ENCODE peak calls at places on chromosomes 2 and 18, in eight cellular contexts. One of them, this sample, is unnamed.
A peak's percentile ranks its signal among the peaks of the same experiment; 100 is the strongest.

GRCh38 chr2:235660484-235661081 is 166.7 kb downstream of the AGAP1 start:
- DNase-seq in fibroblast of lung: no peak
- DNase-seq in kidney: no peak
- DNase-seq in astrocyte of the cerebellum: no peak
- DNase-seq in astrocyte: no peak
- DNase-seq in AG10803: no peak
- DNase-seq in dorsolateral prefrontal cortex: no peak
- DNase-seq in AG09309: no peak
- DNase-seq in this sample: no peak

GRCh38 chr18:9665311-9665710 is 42.8 kb upstream of the RAB31 start:
- DNase-seq in fibroblast of lung: peak; percentile 54
- DNase-seq in kidney: no peak
- DNase-seq in astrocyte of the cerebellum: peak; percentile 49
- DNase-seq in astrocyte: peak; percentile 39
- DNase-seq in AG10803: no peak
- DNase-seq in dorsolateral prefrontal cortex: no peak
- DNase-seq in AG09309: no peak
- DNase-seq in this sample: no peak

GRCh38 chr2:138433995-138434991 is 67.3 kb upstream of the SPOPL start:
- DNase-seq in fibroblast of lung: no peak
- DNase-seq in kidney: no peak
- DNase-seq in astrocyte of the cerebellum: no peak
- DNase-seq in astrocyte: no peak
- DNase-seq in AG10803: no peak
- DNase-seq in dorsolateral prefrontal cortex: no peak
- DNase-seq in AG09309: no peak
- DNase-seq in this sample: no peak

GRCh38 chr2:8684421-8684884 is 2.6 kb downstream of the ID2 start:
- DNase-seq in fibroblast of lung: peak; percentile 54
- DNase-seq in kidney: no peak
- DNase-seq in astrocyte of the cerebellum: no peak
- DNase-seq in astrocyte: peak; percentile 37
- DNase-seq in AG10803: peak; percentile 30
- DNase-seq in dorsolateral prefrontal cortex: no peak
- DNase-seq in AG09309: no peak
- DNase-seq in this sample: no peak

GRCh38 chr18:10020176-10020575 is 106.4 kb downstream of the VAPA start:
- DNase-seq in fibroblast of lung: peak; percentile 19
- DNase-seq in kidney: no peak
- DNase-seq in astrocyte of the cerebellum: no peak
- DNase-seq in astrocyte: no peak
- DNase-seq in AG10803: peak; percentile 23
- DNase-seq in dorsolateral prefrontal cortex: no peak
- DNase-seq in AG09309: no peak
- DNase-seq in this sample: no peak

GRCh38 chr2:241225545-241225944 is 37.1 kb downstream of the ANO7 start:
- DNase-seq in fibroblast of lung: no peak
- DNase-seq in kidney: peak; percentile 41
- DNase-seq in astrocyte of the cerebellum: no peak
- DNase-seq in astrocyte: no peak
- DNase-seq in AG10803: no peak
- DNase-seq in dorsolateral prefrontal cortex: no peak
- DNase-seq in AG09309: no peak
- DNase-seq in this sample: no peak

GRCh38 chr18:5890261-5890605 is 5.1 kb downstream of the TMEM200C start:
- DNase-seq in fibroblast of lung: peak; percentile 17
- DNase-seq in kidney: peak; percentile 72
- DNase-seq in astrocyte of the cerebellum: no peak
- DNase-seq in astrocyte: peak; percentile 12
- DNase-seq in AG10803: no peak
- DNase-seq in dorsolateral prefrontal cortex: peak; percentile 45
- DNase-seq in AG09309: no peak
- DNase-seq in this sample: no peak

GRCh38 chr2:99602475-99602874 is 112.7 kb upstream of the REV1 start:
- DNase-seq in fibroblast of lung: peak; percentile 90
- DNase-seq in kidney: no peak
- DNase-seq in astrocyte of the cerebellum: peak; percentile 81
- DNase-seq in astrocyte: peak; percentile 84
- DNase-seq in AG10803: peak; percentile 76
- DNase-seq in dorsolateral prefrontal cortex: no peak
- DNase-seq in AG09309: no peak
- DNase-seq in this sample: peak; percentile 37

GRCh38 chr18:13464432-13465125 is 246.0 kb downstream of the LDLRAD4 start:
- DNase-seq in fibroblast of lung: peak; percentile 47
- DNase-seq in kidney: no peak
- DNase-seq in astrocyte of the cerebellum: no peak
- DNase-seq in astrocyte: peak; percentile 16
- DNase-seq in AG10803: no peak
- DNase-seq in dorsolateral prefrontal cortex: no peak
- DNase-seq in AG09309: no peak
- DNase-seq in this sample: no peak

GRCh38 chr18:53819671-53820070 is 404.8 kb downstream of the MBD2 start:
- DNase-seq in fibroblast of lung: no peak
- DNase-seq in kidney: no peak
- DNase-seq in astrocyte of the cerebellum: no peak
- DNase-seq in astrocyte: no peak
- DNase-seq in AG10803: no peak
- DNase-seq in dorsolateral prefrontal cortex: no peak
- DNase-seq in AG09309: no peak
- DNase-seq in this sample: no peak

GRCh38 chr18:54162431-54162830 is 62.0 kb downstream of the MBD2 start:
- DNase-seq in fibroblast of lung: peak; percentile 94
- DNase-seq in kidney: no peak
- DNase-seq in astrocyte of the cerebellum: peak; percentile 59
- DNase-seq in astrocyte: peak; percentile 91
- DNase-seq in AG10803: peak; percentile 87
- DNase-seq in dorsolateral prefrontal cortex: no peak
- DNase-seq in AG09309: peak; percentile 52
- DNase-seq in this sample: peak; percentile 74

GRCh38 chr2:124258481-124258880 is 233.4 kb downstream of the CNTNAP5 start:
- DNase-seq in fibroblast of lung: peak; percentile 47
- DNase-seq in kidney: no peak
- DNase-seq in astrocyte of the cerebellum: no peak
- DNase-seq in astrocyte: peak; percentile 27
- DNase-seq in AG10803: peak; percentile 11
- DNase-seq in dorsolateral prefrontal cortex: no peak
- DNase-seq in AG09309: no peak
- DNase-seq in this sample: no peak

GRCh38 chr2:202705446-202706020 is 70.8 kb downstream of the FAM117B start:
- DNase-seq in fibroblast of lung: no peak
- DNase-seq in kidney: no peak
- DNase-seq in astrocyte of the cerebellum: no peak
- DNase-seq in astrocyte: no peak
- DNase-seq in AG10803: no peak
- DNase-seq in dorsolateral prefrontal cortex: no peak
- DNase-seq in AG09309: no peak
- DNase-seq in this sample: no peak

GRCh38 chr18:33826151-33826550 is 248.1 kb downstream of the ASXL3 start:
- DNase-seq in fibroblast of lung: no peak
- DNase-seq in kidney: no peak
- DNase-seq in astrocyte of the cerebellum: no peak
- DNase-seq in astrocyte: no peak
- DNase-seq in AG10803: no peak
- DNase-seq in dorsolateral prefrontal cortex: no peak
- DNase-seq in AG09309: no peak
- DNase-seq in this sample: no peak

GRCh38 chr2:231721641-231722310 is 13.5 kb downstream of the PTMA start:
- DNase-seq in fibroblast of lung: no peak
- DNase-seq in kidney: no peak
- DNase-seq in astrocyte of the cerebellum: no peak
- DNase-seq in astrocyte: no peak
- DNase-seq in AG10803: no peak
- DNase-seq in dorsolateral prefrontal cortex: no peak
- DNase-seq in AG09309: no peak
- DNase-seq in this sample: no peak

GRCh38 chr2:231720292-231720691 is 12.0 kb downstream of the PTMA start:
- DNase-seq in fibroblast of lung: no peak
- DNase-seq in kidney: peak; percentile 7
- DNase-seq in astrocyte of the cerebellum: no peak
- DNase-seq in astrocyte: no peak
- DNase-seq in AG10803: no peak
- DNase-seq in dorsolateral prefrontal cortex: no peak
- DNase-seq in AG09309: no peak
- DNase-seq in this sample: no peak

GRCh38 chr2:231722721-231723307 is 14.5 kb downstream of the PTMA start:
- DNase-seq in fibroblast of lung: no peak
- DNase-seq in kidney: no peak
- DNase-seq in astrocyte of the cerebellum: no peak
- DNase-seq in astrocyte: no peak
- DNase-seq in AG10803: no peak
- DNase-seq in dorsolateral prefrontal cortex: no peak
- DNase-seq in AG09309: no peak
- DNase-seq in this sample: no peak

GRCh38 chr2:231718799-231719198 is 10.5 kb downstream of the PTMA start:
- DNase-seq in fibroblast of lung: no peak
- DNase-seq in kidney: no peak
- DNase-seq in astrocyte of the cerebellum: no peak
- DNase-seq in astrocyte: no peak
- DNase-seq in AG10803: no peak
- DNase-seq in dorsolateral prefrontal cortex: no peak
- DNase-seq in AG09309: no peak
- DNase-seq in this sample: no peak

DNA sequence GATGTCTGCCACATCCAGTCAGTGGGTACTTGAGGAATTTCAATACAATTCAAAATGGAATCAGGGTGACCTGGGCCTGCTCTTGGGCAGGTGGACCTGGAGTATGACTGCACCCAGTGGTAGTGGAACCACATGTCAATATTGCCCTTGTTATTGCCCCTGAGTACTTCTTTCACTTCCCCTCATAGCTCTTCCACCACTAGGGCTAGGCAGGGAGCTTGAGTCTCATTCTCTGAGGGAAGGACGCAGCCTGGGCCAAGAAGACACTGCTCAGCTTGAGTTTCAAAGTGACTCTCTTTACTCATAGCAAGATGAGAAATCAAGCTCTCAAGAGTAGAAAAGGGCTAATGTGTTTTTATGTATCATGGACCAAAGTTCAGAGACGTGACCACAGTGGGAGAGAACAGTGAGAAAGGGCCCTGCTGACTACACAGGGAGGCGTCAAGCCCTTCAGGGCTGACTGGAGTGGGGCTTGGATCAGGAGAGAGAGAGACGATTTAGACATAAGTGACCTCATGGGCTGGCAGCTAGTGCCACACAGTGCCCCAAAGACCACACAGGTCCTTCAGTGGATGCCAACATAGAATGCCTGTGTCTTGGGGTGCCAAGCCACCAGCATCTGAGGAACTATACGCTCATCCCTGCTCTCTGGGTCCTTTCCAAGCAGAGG is 12.8 kb downstream of the PTMA start:
- DNase-seq in fibroblast of lung: no peak
- DNase-seq in kidney: no peak
- DNase-seq in astrocyte of the cerebellum: no peak
- DNase-seq in astrocyte: no peak
- DNase-seq in AG10803: no peak
- DNase-seq in dorsolateral prefrontal cortex: no peak
- DNase-seq in AG09309: no peak
- DNase-seq in this sample: no peak
- TF ChIP-seq CTCF in fibroblast of lung: no peak
- TF ChIP-seq CTCF in kidney: no peak
- TF ChIP-seq CTCF in astrocyte of the cerebellum: no peak
- TF ChIP-seq CTCF in astrocyte: no peak
- TF ChIP-seq CTCF in AG10803: no peak
- TF ChIP-seq CTCF in dorsolateral prefrontal cortex: no peak
- TF ChIP-seq CTCF in AG09309: no peak
- TF ChIP-seq CTCF in this sample: no peak

GRCh38 chr2:218895326-218895725 is 14.7 kb downstream of the WNT10A start:
- DNase-seq in fibroblast of lung: no peak
- DNase-seq in kidney: peak; percentile 87
- DNase-seq in astrocyte of the cerebellum: no peak
- DNase-seq in astrocyte: no peak
- DNase-seq in AG10803: no peak
- DNase-seq in dorsolateral prefrontal cortex: no peak
- DNase-seq in AG09309: no peak
- DNase-seq in this sample: no peak

GRCh38 chr2:218898109-218898878 is 17.6 kb downstream of the WNT10A start:
- DNase-seq in fibroblast of lung: no peak
- DNase-seq in kidney: peak; percentile 89
- DNase-seq in astrocyte of the cerebellum: no peak
- DNase-seq in astrocyte: no peak
- DNase-seq in AG10803: peak; percentile 20
- DNase-seq in dorsolateral prefrontal cortex: peak; percentile 82
- DNase-seq in AG09309: no peak
- DNase-seq in this sample: no peak

GRCh38 chr2:218897394-218898108 is 16.9 kb downstream of the WNT10A start:
- DNase-seq in fibroblast of lung: no peak
- DNase-seq in kidney: peak; percentile 82
- DNase-seq in astrocyte of the cerebellum: no peak
- DNase-seq in astrocyte: no peak
- DNase-seq in AG10803: no peak
- DNase-seq in dorsolateral prefrontal cortex: no peak
- DNase-seq in AG09309: no peak
- DNase-seq in this sample: no peak

GRCh38 chr2:218895758-218896500 is 15.3 kb downstream of the WNT10A start:
- DNase-seq in fibroblast of lung: no peak
- DNase-seq in kidney: peak; percentile 53
- DNase-seq in astrocyte of the cerebellum: no peak
- DNase-seq in astrocyte: no peak
- DNase-seq in AG10803: no peak
- DNase-seq in dorsolateral prefrontal cortex: no peak
- DNase-seq in AG09309: no peak
- DNase-seq in this sample: no peak

GRCh38 chr2:218896501-218897393 is 16.1 kb downstream of the WNT10A start:
- DNase-seq in fibroblast of lung: peak; percentile 64
- DNase-seq in kidney: peak; percentile 94
- DNase-seq in astrocyte of the cerebellum: no peak
- DNase-seq in astrocyte: peak; percentile 41
- DNase-seq in AG10803: no peak
- DNase-seq in dorsolateral prefrontal cortex: no peak
- DNase-seq in AG09309: no peak
- DNase-seq in this sample: no peak
- H3K4me3 ChIP-seq in fibroblast of lung: no peak overlapping the region
- H3K4me3 ChIP-seq in kidney: no peak overlapping the region
- H3K4me3 ChIP-seq in astrocyte of the cerebellum: no peak overlapping the region
- H3K4me3 ChIP-seq in astrocyte: peak overlapping the region; percentile 33
- H3K4me3 ChIP-seq in AG10803: no peak overlapping the region
- H3K4me3 ChIP-seq in dorsolateral prefrontal cortex: peak overlapping the region; percentile 33
- H3K4me3 ChIP-seq in AG09309: no peak overlapping the region
- H3K4me3 ChIP-seq in this sample: no peak overlapping the region

DNA sequence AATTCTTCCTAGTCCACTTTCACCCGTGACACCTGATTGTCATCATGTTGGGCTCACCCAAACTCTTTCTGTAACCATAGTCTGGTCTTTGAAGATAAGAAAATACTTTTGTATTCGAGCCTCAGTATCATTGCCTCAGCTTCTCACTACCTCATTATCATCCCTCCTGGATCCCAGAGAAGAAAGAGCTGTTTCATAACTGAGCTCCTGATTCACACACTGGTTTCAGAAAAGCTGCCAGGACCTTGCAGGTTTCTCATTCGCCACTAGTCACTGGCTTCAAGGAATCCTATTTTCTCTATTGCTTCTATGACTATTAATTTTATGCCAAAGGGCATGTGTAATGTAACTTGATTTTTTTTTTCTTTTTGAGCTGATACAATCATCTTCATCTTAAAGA is 2.9 kb upstream of the CRIM1 start:
- DNase-seq in fibroblast of lung: peak; percentile 90
- DNase-seq in kidney: no peak
- DNase-seq in astrocyte of the cerebellum: peak; percentile 74
- DNase-seq in astrocyte: peak; percentile 87
- DNase-seq in AG10803: peak; percentile 80
- DNase-seq in dorsolateral prefrontal cortex: no peak
- DNase-seq in AG09309: no peak
- DNase-seq in this sample: no peak
- TF ChIP-seq CTCF in fibroblast of lung: no peak
- TF ChIP-seq CTCF in kidney: peak; percentile 16
- TF ChIP-seq CTCF in astrocyte of the cerebellum: peak; percentile 29
- TF ChIP-seq CTCF in astrocyte: peak; percentile 25
- TF ChIP-seq CTCF in AG10803: peak; percentile 32
- TF ChIP-seq CTCF in dorsolateral prefrontal cortex: no peak
- TF ChIP-seq CTCF in AG09309: peak; percentile 22
- TF ChIP-seq CTCF in this sample: no peak

GRCh38 chr2:18412980-18413793 is 147.3 kb downstream of the RDH14 start:
- DNase-seq in fibroblast of lung: peak; percentile 56
- DNase-seq in kidney: no peak
- DNase-seq in astrocyte of the cerebellum: no peak
- DNase-seq in astrocyte: peak; percentile 46
- DNase-seq in AG10803: peak; percentile 29
- DNase-seq in dorsolateral prefrontal cortex: no peak
- DNase-seq in AG09309: no peak
- DNase-seq in this sample: no peak
- H3K4me3 ChIP-seq in fibroblast of lung: peak overlapping the region; percentile 12
- H3K4me3 ChIP-seq in kidney: no peak overlapping the region
- H3K4me3 ChIP-seq in astrocyte of the cerebellum: no peak overlapping the region
- H3K4me3 ChIP-seq in astrocyte: no peak overlapping the region
- H3K4me3 ChIP-seq in AG10803: no peak overlapping the region
- H3K4me3 ChIP-seq in dorsolateral prefrontal cortex: no peak overlapping the region
- H3K4me3 ChIP-seq in AG09309: no peak overlapping the region
- H3K4me3 ChIP-seq in this sample: no peak overlapping the region